ENCODE peak calls at places on chromosomes 6 and 20, in four cellular contexts. B, I, T and P are unnamed samples.

GRCh38 chr6:14835122-14835521 is 410.7 kb upstream of the JARID2 start:
- DNase-seq in B (no peak), I (no peak), T (no peak), P (no peak)

GRCh38 chr6:21935561-21936028 is 342.0 kb downstream of the SOX4 start:
- DNase-seq in B (peak; percentile 38), I (no peak), T (peak; percentile 64), P (no peak)

GRCh38 chr20:9389321-9389720 is 125.1 kb upstream of the LAMP5 start:
- DNase-seq in B (no peak), I (no peak), T (no peak), P (no peak)

GRCh38 chr20:37316116-37316774 is 26.8 kb downstream of the MANBAL start:
- DNase-seq in B (peak; percentile 19), I (no peak), T (no peak), P (no peak)

GRCh38 chr20:21026951-21027350 is 79.2 kb downstream of the LINC00237 start:
- DNase-seq in B (no peak), I (no peak), T (no peak), P (no peak)

GRCh38 chr6:63636516-63636968 is 940 bp downstream of the PHF3 start:
- DNase-seq in B (peak; percentile 79), I (peak; percentile 55), T (peak; percentile 64), P (peak; percentile 65)

GRCh38 chr6:166955865-166956443 is 396 bp downstream of the RNASET2 start:
- DNase-seq in B (peak; percentile 45), I (no peak), T (no peak), P (no peak)

GRCh38 chr20:23869520-23869919 is 10.0 kb downstream of the CST5 start:
- DNase-seq in B (no peak), I (peak; percentile 3), T (no peak), P (no peak)

GRCh38 chr6:102549221-102549874 is 1155.8 kb downstream of the GRIK2 start:
- DNase-seq in B (no peak), I (no peak), T (no peak), P (no peak)

GRCh38 chr20:41738584-41739193 is 120.5 kb upstream of the CHD6 start:
- DNase-seq in B (peak; percentile 69), I (peak; percentile 60), T (peak; percentile 65), P (no peak)

GRCh38 chr20:48823960-48824497 is 3.8 kb downstream of the PREX1 start:
- DNase-seq in B (peak; percentile 85), I (peak; percentile 53), T (no peak), P (no peak)

GRCh38 chr6:107399927-107400326 is 59.4 kb downstream of the PDSS2 start:
- DNase-seq in B (no peak), I (no peak), T (no peak), P (no peak)